ENCODE peak calls at places on chromosomes 16 and 17, in six cellular contexts. U is prostate gland, G is suprapubic skin, E is heart left ventricle, S is K562, Y is ovary. T is an unnamed sample.

GRCh38 chr16:20364051-20364450 is 11.5 kb upstream of the UMOD start:
- DNase-seq in Y (no peak), S (no peak), U (no peak), G (no peak), E (no peak), T (no peak)

GRCh38 chr17:42407289-42407836 is 15.7 kb downstream of the CAVIN1 start:
- DNase-seq in G (peak; percentile 93), S (peak; percentile 66), E (peak; percentile 92), Y (peak; percentile 82), U (peak; percentile 96), T (peak; percentile 96)

GRCh38 chr17:1515640-1516402 is 591 bp downstream of the INPP5K start:
- DNase-seq in U (peak; percentile 69), Y (no peak), E (peak; percentile 55), S (peak; percentile 79), G (no peak), T (peak; percentile 77)

GRCh38 chr17:18377437-18378204 is at the start of gene EVPLL:
- DNase-seq in E (peak; percentile 41), U (peak; percentile 88), Y (no peak), G (peak; percentile 84), S (no peak), T (peak; percentile 32)

GRCh38 chr16:20910781-20911321 is 10.3 kb downstream of the LYRM1 start:
- DNase-seq in Y (no peak), S (peak; percentile 40), U (no peak), G (no peak), E (no peak), T (no peak)

GRCh38 chr16:57723170-57723569 is 12.4 kb upstream of the KATNB1 start:
- DNase-seq in E (no peak), S (peak; percentile 67), G (no peak), Y (no peak), U (no peak), T (no peak)

GRCh38 chr16:55728797-55729196 is 73.0 kb downstream of the SLC6A2 start:
- DNase-seq in S (no peak), E (no peak), Y (no peak), G (no peak), U (no peak), T (no peak)

GRCh38 chr17:19719365-19720209 is 3.2 kb upstream of the SLC47A2 start:
- DNase-seq in S (no peak), U (no peak), G (peak; percentile 59), Y (no peak), E (no peak), T (no peak)

GRCh38 chr16:85658504-85659326 is 30.0 kb downstream of the GINS2 start:
- DNase-seq in S (no peak), E (peak; percentile 16), G (peak; percentile 57), Y (no peak), U (no peak), T (no peak)

GRCh38 chr16:10888320-10888937 is 11.4 kb downstream of the CIITA start:
- DNase-seq in S (no peak), Y (no peak), E (no peak), U (no peak), G (no peak), T (peak; percentile 44)
- H3K4me1 ChIP-seq in S (no peaks in the 10 kb centered on the region), Y (no peaks in the 10 kb centered on the region), E (no peaks in the 10 kb centered on the region), U (no peaks in the 10 kb centered on the region), G (peaks cover 5% of the 10 kb centered on the region), T (no peaks in the 10 kb centered on the region)

GRCh38 chr16:66278604-66279262 is 87.8 kb upstream of the CDH5 start:
- DNase-seq in Y (no peak), G (no peak), S (no peak), E (no peak), U (no peak), T (no peak)
- TF ChIP-seq CTCF in Y (no peak), G (peak; percentile 28), S (no peak), E (no peak), U (no peak), T (no peak)

GRCh38 chr16:67719048-67719777 is at the start of gene GFOD2:
- DNase-seq in E (peak; percentile 97), G (peak; percentile 98), S (peak; percentile 97), U (peak; percentile 95), Y (peak; percentile 98), T (peak; percentile 96)
- TF ChIP-seq POLR2A in E (peak; percentile 94), G (no peak), S (peak; percentile 98), U (peak; percentile 60), Y (peak; percentile 84), T (peak; percentile 81)

GRCh38 chr17:50722746-50723145 is 3.3 kb downstream of the LUC7L3 start:
- DNase-seq in U (no peak), G (no peak), Y (no peak), S (no peak), E (no peak), T (no peak)

GRCh38 chr17:50731575-50732460 is 12.4 kb downstream of the LUC7L3 start:
- DNase-seq in E (no peak), G (no peak), S (peak; percentile 49), U (no peak), Y (no peak), T (no peak)

GRCh38 chr17:50725769-50726655 is 6.6 kb downstream of the LUC7L3 start:
- DNase-seq in Y (no peak), G (no peak), U (no peak), E (no peak), S (no peak), T (no peak)

GRCh38 chr17:50728881-50729765 is 9.7 kb downstream of the LUC7L3 start:
- DNase-seq in G (no peak), U (no peak), Y (no peak), E (no peak), S (no peak), T (no peak)

GRCh38 chr17:50728112-50728429 is 8.7 kb downstream of the LUC7L3 start:
- DNase-seq in Y (no peak), E (no peak), U (no peak), S (no peak), G (no peak), T (no peak)
- H3K4me1 ChIP-seq in Y (peaks cover 28% of the 10 kb centered on the region), E (peaks cover 40% of the 10 kb centered on the region), U (peaks cover 7% of the 10 kb centered on the region), S (peaks cover 25% of the 10 kb centered on the region), G (peaks cover 84% of the 10 kb centered on the region), T (peaks cover 90% of the 10 kb centered on the region)

T was measured in body of pancreas.